ENCODE peak calls at places on chromosome 2, in five cellular contexts. X, B, T, D and Q are unnamed samples.

GRCh38 chr2:207662203-207662602 is 37.0 kb upstream of the METTL21A start:
- DNase-seq in X (peak; percentile 6), B (no peak), T (no peak), D (no peak), Q (peak; percentile 21)

GRCh38 chr2:215332876-215333600 is 21.2 kb downstream of the ATIC start:
- DNase-seq in X (peak; percentile 31), B (peak; percentile 42), T (no peak), D (no peak), Q (no peak)

GRCh38 chr2:183149489-183149888 is 25.2 kb downstream of the NUP35 start:
- DNase-seq in X (no peak), B (no peak), T (no peak), D (no peak), Q (no peak)

GRCh38 chr2:199404841-199405240 is 52.9 kb downstream of the SATB2 start:
- DNase-seq in X (no peak), B (no peak), T (no peak), D (no peak), Q (no peak)

GRCh38 chr2:219639356-219639755 is 11.9 kb downstream of the SLC4A3 start:
- DNase-seq in X (peak; percentile 3), B (no peak), T (no peak), D (no peak), Q (no peak)

GRCh38 chr2:133954636-133955035 is 299.2 kb upstream of the MGAT5 start:
- DNase-seq in X (no peak), B (no peak), T (no peak), D (no peak), Q (no peak)

GRCh38 chr2:142495141-142495540 is 364.3 kb upstream of the LRP1B start:
- DNase-seq in X (peak; percentile 7), B (no peak), T (no peak), D (no peak), Q (no peak)

GRCh38 chr2:240405654-240406313 is 29.7 kb upstream of the GPC1 start:
- DNase-seq in X (no peak), B (no peak), T (no peak), D (no peak), Q (no peak)

GRCh38 chr2:72561621-72562318 is 264.1 kb downstream of the EXOC6B start:
- DNase-seq in X (no peak), B (peak; percentile 14), T (no peak), D (no peak), Q (no peak)

GRCh38 chr2:145044506-145044905 is 524.6 kb upstream of the ZEB2 start:
- DNase-seq in X (no peak), B (no peak), T (no peak), D (no peak), Q (no peak)